ENCODE peak calls at places on chromosomes 11 and 22, in nine cellular contexts. R, Q, T, M, B, I, L, H and S are unnamed samples.

GRCh38 chr11:44418438-44418795 is 108.5 kb upstream of the ALX4 start:
- DNase-seq in B (no peak), T (no peak), Q (no peak), L (no peak), R (no peak), I (no peak), M (no peak), H (no peak), S (no peak)

GRCh38 chr22:38141574-38141973 is 31.1 kb upstream of the BAIAP2L2 start:
- DNase-seq in T (no peak), H (peak; percentile 54), L (no peak), M (no peak), B (no peak), I (peak; percentile 6), R (no peak), Q (no peak), S (no peak)

GRCh38 chr11:65891180-65892136 is 985 bp downstream of the CCDC85B start:
- DNase-seq in M (no peak), L (peak; percentile 83), R (no peak), I (peak; percentile 55), H (peak; percentile 80), Q (no peak), T (peak; percentile 40), B (no peak), S (no peak)

GRCh38 chr11:11415786-11416390 is 62.8 kb upstream of the CSNK2A3 start:
- DNase-seq in T (peak; percentile 33), I (no peak), H (no peak), Q (peak; percentile 15), L (no peak), M (no peak), R (no peak), B (no peak), S (no peak)

GRCh38 chr11:7889985-7890384 is 41.1 kb downstream of the OR10A6 start:
- DNase-seq in Q (no peak), L (peak; percentile 41), H (no peak), T (no peak), B (no peak), R (no peak), I (no peak), M (no peak), S (no peak)

GRCh38 chr22:46734830-46735453 is 3.1 kb downstream of the CERK start:
- DNase-seq in L (peak; percentile 88), Q (no peak), M (peak; percentile 56), I (peak; percentile 72), B (no peak), T (no peak), R (no peak), H (no peak), S (no peak)

GRCh38 chr22:46454910-46455269 is 82.5 kb downstream of the CELSR1 start:
- DNase-seq in I (no peak), M (no peak), L (no peak), R (no peak), Q (peak; percentile 36), B (no peak), H (no peak), T (no peak), S (no peak)

GRCh38 chr11:705646-706438 is at the start of gene EPS8L2:
- DNase-seq in M (peak; percentile 80), Q (no peak), H (peak; percentile 69), T (no peak), R (peak; percentile 34), I (peak; percentile 91), L (no peak), B (peak; percentile 76), S (no peak)

GRCh38 chr11:66856496-66857233 is at the start of gene LRFN4:
- DNase-seq in T (peak; percentile 76), R (no peak), B (no peak), M (peak; percentile 61), H (no peak), Q (no peak), I (peak; percentile 75), L (peak; percentile 68), S (peak; percentile 55)

GRCh38 chr11:12017243-12017678 is 8.8 kb upstream of the DKK3 start:
- DNase-seq in L (no peak), H (no peak), I (no peak), B (no peak), T (no peak), R (no peak), M (no peak), Q (peak; percentile 95), S (no peak)

GRCh38 chr11:118914178-118914918 is 11.4 kb downstream of the BCL9L start:
- DNase-seq in T (no peak), R (peak; percentile 21), Q (peak; percentile 17), B (peak; percentile 75), H (no peak), L (peak; percentile 83), M (no peak), I (peak; percentile 75), S (no peak)

GRCh38 chr11:118915396-118915795 is 10.3 kb downstream of the BCL9L start:
- DNase-seq in Q (no peak), I (no peak), T (no peak), B (no peak), M (no peak), L (no peak), R (no peak), H (no peak), S (no peak)

GRCh38 chr11:118912742-118913410 is 12.8 kb downstream of the BCL9L start:
- DNase-seq in H (no peak), T (no peak), I (peak; percentile 59), R (no peak), L (no peak), Q (no peak), B (no peak), M (no peak), S (no peak)

GRCh38 chr11:118911880-118912741 is 13.6 kb downstream of the BCL9L start:
- DNase-seq in I (peak; percentile 82), R (peak; percentile 88), Q (peak; percentile 89), H (peak; percentile 95), M (no peak), T (peak; percentile 60), L (no peak), B (peak; percentile 86), S (no peak)

DNA sequence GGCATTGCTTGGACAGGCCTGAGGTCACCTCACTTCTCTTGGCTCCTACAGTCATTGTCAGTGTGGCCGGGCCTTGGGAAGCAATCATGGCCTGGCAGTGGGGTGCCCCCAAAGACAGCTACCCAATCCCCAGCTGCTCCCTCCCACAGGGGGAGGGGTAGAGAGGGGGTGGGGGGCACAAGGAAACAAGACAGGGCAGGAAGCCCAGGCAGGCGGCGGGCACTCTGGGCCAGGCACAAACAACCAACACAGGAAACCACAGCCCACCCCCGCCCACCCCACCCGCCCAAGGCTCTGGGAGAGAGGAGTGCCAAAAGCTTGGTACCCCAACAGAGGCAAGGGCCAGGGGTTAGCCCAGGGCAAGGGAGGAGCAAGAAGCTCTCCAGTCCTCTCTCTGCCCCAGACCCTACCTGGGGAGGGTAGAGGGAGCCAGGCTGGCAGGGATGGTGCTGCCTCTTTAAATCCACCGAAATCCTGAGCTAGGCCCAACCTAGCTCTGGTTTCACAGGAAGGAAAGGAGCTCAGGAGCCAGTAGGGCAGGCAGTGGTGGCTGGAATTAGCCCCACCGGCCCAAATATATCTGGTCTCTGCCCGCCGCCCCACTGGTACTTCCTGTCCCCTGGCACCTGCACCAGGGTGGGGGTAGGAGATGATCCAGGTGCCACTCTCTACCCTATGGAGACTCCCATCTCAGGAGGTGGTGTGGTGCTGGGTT is 12.2 kb downstream of the BCL9L start:
- DNase-seq in L (no peak), H (no peak), Q (no peak), R (no peak), B (no peak), T (no peak), M (no peak), I (peak; percentile 67), S (no peak)
- H3K4me1 ChIP-seq in L (peaks cover 86% of the 10 kb centered on the region), H (peaks cover 100% of the 10 kb centered on the region), Q (peaks cover 95% of the 10 kb centered on the region), R (peaks cover 93% of the 10 kb centered on the region), B (peaks cover 90% of the 10 kb centered on the region), T (peaks cover 90% of the 10 kb centered on the region), M (peaks cover 100% of the 10 kb centered on the region), I (peaks cover 91% of the 10 kb centered on the region), S (peaks cover 98% of the 10 kb centered on the region)

GRCh38 chr11:9692696-9693095 is 28.8 kb downstream of the SWAP70 start:
- DNase-seq in L (peak; percentile 81), M (no peak), I (no peak), H (no peak), R (no peak), Q (no peak), T (no peak), B (no peak), S (no peak)
- H3K4me3 ChIP-seq in L (peak overlapping the region; percentile 56), M (no peak overlapping the region), I (no peak overlapping the region), H (no peak overlapping the region), R (no peak overlapping the region), Q (no peak overlapping the region), T (no peak overlapping the region), B (no peak overlapping the region), S (no peak overlapping the region)

GRCh38 chr11:72751293-72752087 is 718 bp downstream of the ARAP1 start:
- DNase-seq in H (no peak), Q (no peak), I (no peak), T (no peak), L (peak; percentile 28), M (no peak), B (no peak), R (no peak), S (no peak)

GRCh38 chr11:72753341-72754148 is 1.3 kb upstream of the ARAP1 start:
- DNase-seq in R (no peak), L (no peak), I (no peak), H (no peak), B (no peak), Q (no peak), M (no peak), T (no peak), S (no peak)

GRCh38 chr11:72750086-72750485 is 2.1 kb downstream of the ARAP1 start:
- DNase-seq in I (no peak), H (no peak), T (no peak), B (no peak), Q (no peak), M (no peak), R (no peak), L (no peak), S (no peak)

GRCh38 chr11:72752088-72752914 is at the start of gene ARAP1:
- DNase-seq in L (peak; percentile 86), Q (peak; percentile 72), I (peak; percentile 87), T (peak; percentile 78), B (peak; percentile 65), R (peak; percentile 81), H (peak; percentile 85), M (peak; percentile 69), S (peak; percentile 34)

DNA sequence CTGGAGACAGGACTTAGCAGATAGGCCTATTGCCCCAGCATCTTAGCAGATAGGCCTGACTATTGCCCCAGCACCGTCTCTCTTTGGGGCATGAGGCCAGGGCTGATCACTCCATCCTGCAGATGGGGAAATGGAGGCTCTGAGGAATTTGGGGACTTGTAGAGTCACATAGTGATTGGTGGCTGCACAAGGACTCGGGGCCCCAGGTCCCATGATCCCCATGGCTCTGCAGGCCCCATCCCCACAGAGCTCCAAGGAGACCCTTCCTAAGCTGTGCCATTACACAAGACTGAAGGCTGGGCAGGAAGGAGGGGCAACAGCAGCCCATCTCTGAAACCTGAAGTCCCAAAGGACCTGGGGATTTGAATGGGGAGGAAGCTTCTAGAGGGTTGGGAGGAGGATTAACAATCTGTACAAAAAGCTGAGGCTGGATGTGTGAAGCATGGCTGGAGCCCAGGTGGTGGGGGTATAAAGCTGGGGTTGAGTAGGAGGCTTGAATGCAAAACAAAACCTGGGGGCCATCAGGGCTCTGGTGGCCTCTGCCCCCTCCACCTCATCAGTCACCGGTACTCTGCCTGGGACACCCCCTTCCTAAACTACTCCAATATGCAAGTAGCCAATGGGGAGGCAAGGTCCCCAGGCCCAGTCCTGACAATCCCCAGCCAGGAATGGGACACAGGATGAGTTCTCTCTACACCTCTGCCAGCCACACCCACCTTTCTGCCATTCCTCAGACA is 1.5 kb downstream of the ARAP1 start:
- DNase-seq in T (no peak), M (no peak), R (no peak), B (no peak), Q (no peak), H (no peak), I (no peak), L (peak; percentile 54), S (no peak)
- H3K4me1 ChIP-seq in T (peaks cover 26% of the 10 kb centered on the region), M (peaks cover 49% of the 10 kb centered on the region), R (peaks cover 11% of the 10 kb centered on the region), B (peaks cover 3% of the 10 kb centered on the region), Q (peaks cover 19% of the 10 kb centered on the region), H (peaks cover 21% of the 10 kb centered on the region), I (peaks cover 12% of the 10 kb centered on the region), L (peaks cover 25% of the 10 kb centered on the region), S (peaks cover 39% of the 10 kb centered on the region)

GRCh38 chr11:45843158-45843924 is 3.9 kb upstream of the CRY2 start:
- DNase-seq in L (peak; percentile 89), I (peak; percentile 95), Q (peak; percentile 66), H (peak; percentile 96), M (peak; percentile 96), R (peak; percentile 89), B (peak; percentile 95), T (peak; percentile 92), S (peak; percentile 48)
- H3K4me3 ChIP-seq in L (peak overlapping the region; percentile 39), I (no peak overlapping the region), Q (no peak overlapping the region), H (no peak overlapping the region), M (no peak overlapping the region), R (peak overlapping the region; percentile 29), B (peak overlapping the region; percentile 8), T (no peak overlapping the region), S (peak overlapping the region; percentile 49)